ENCODE peak calls at places on chromosomes 2 and 18, in seven cellular contexts. I is foreskin fibroblast, J is HCT116, X is neural crest cell, D is AG09319, E is Peyer's patch, U is brain microvascular endothelial cell. H is an unnamed sample.

GRCh38 chr18:58473071-58473470 is 155.8 kb downstream of the ALPK2 start:
- DNase-seq in I (peak), J (no peak), X (no peak), D (no peak), E (no peak), U (no peak), H (no peak)

GRCh38 chr2:85243101-85244072 is 84.4 kb downstream of the TGOLN2 start:
- DNase-seq in I (no peak), J (no peak), X (peak), D (no peak), E (no peak), U (peak), H (no peak)

GRCh38 chr2:98084151-98084868 is 2.7 kb upstream of the VWA3B start:
- DNase-seq in I (no peak), J (no peak), X (no peak), D (no peak), E (no peak), U (no peak), H (no peak)

GRCh38 chr18:7856099-7856498 is 289.0 kb downstream of the PTPRM start:
- DNase-seq in I (no peak), J (no peak), X (no peak), D (no peak), E (no peak), U (no peak), H (no peak)

GRCh38 chr2:196360650-196361049 is 189.3 kb upstream of the STK17B start:
- DNase-seq in I (no peak), J (no peak), X (no peak), D (no peak), E (no peak), U (no peak), H (no peak)

GRCh38 chr18:22345733-22346132 is 72.0 kb downstream of the CTAGE1 start:
- DNase-seq in I (no peak), J (no peak), X (no peak), D (no peak), E (no peak), U (no peak), H (no peak)

GRCh38 chr2:69192176-69192945 is 179.4 kb downstream of the ANTXR1 start:
- DNase-seq in I (no peak), J (no peak), X (no peak), D (no peak), E (no peak), U (no peak), H (no peak)

GRCh38 chr18:23387265-23387664 is 65.8 kb upstream of the RIOK3 start:
- DNase-seq in I (no peak), J (no peak), X (no peak), D (no peak), E (no peak), U (no peak), H (no peak)

GRCh38 chr2:118991554-118991953 is 49.6 kb downstream of the MARCO start:
- DNase-seq in I (no peak), J (no peak), X (no peak), D (no peak), E (no peak), U (no peak), H (no peak)

GRCh38 chr18:35171315-35171987 is 69.4 kb upstream of the ZNF397 start:
- DNase-seq in I (no peak), J (no peak), X (no peak), D (no peak), E (no peak), U (no peak), H (no peak)

GRCh38 chr2:80075719-80076118 is 228.8 kb downstream of the LRRTM1 start:
- DNase-seq in I (no peak), J (no peak), X (no peak), D (no peak), E (no peak), U (no peak), H (no peak)

GRCh38 chr2:115165529-115166109 is 723.2 kb downstream of the DPP10 start:
- DNase-seq in I (peak), J (no peak), X (peak), D (no peak), E (no peak), U (peak), H (no peak)

GRCh38 chr18:61954347-61954746 is 61.5 kb upstream of the RNF152 start:
- DNase-seq in I (no peak), J (no peak), X (no peak), D (no peak), E (no peak), U (no peak), H (no peak)

GRCh38 chr18:12092398-12093229 is 1.0 kb upstream of the ANKRD62 start:
- DNase-seq in I (no peak), J (peak), X (no peak), D (no peak), E (no peak), U (no peak), H (no peak)

GRCh38 chr2:182416861-182417260 is 10.0 kb downstream of the PDE1A start:
- DNase-seq in I (no peak), J (no peak), X (no peak), D (no peak), E (no peak), U (no peak), H (no peak)

GRCh38 chr2:220588148-220588547 is 960.7 kb downstream of the SLC4A3 start:
- DNase-seq in I (no peak), J (no peak), X (no peak), D (no peak), E (no peak), U (no peak), H (no peak)

GRCh38 chr2:73993799-73994543 is 9.3 kb downstream of the TET3 start:
- DNase-seq in I (no peak), J (no peak), X (no peak), D (no peak), E (no peak), U (no peak), H (no peak)

GRCh38 chr2:73985318-73986084 is 791 bp downstream of the TET3 start:
- DNase-seq in I (peak), J (no peak), X (peak), D (no peak), E (peak), U (no peak), H (peak)

GRCh38 chr18:58691256-58691655 is 20.0 kb downstream of the MALT1 start:
- DNase-seq in I (no peak), J (no peak), X (no peak), D (no peak), E (no peak), U (no peak), H (no peak)

GRCh38 chr2:201344663-201345366 is 12.3 kb downstream of the FLACC1 start:
- DNase-seq in I (no peak), J (no peak), X (no peak), D (no peak), E (no peak), U (no peak), H (no peak)

GRCh38 chr2:62452701-62453449 is 53.1 kb downstream of the TMEM17 start:
- DNase-seq in I (no peak), J (no peak), X (no peak), D (no peak), E (no peak), U (no peak), H (no peak)
- TF ChIP-seq CTCF in I (no peak), J (no peak), X (no peak), D (no peak), E (no peak), U (no peak), H (no peak)

GRCh38 chr2:152718047-152718908 is at the start of gene ARL6IP6:
- DNase-seq in I (peak), J (peak), X (peak), D (peak), E (peak), U (peak), H (peak)
- TF ChIP-seq CTCF in I (no peak), J (no peak), X (no peak), D (no peak), E (no peak), U (no peak), H (no peak)

GRCh38 chr18:69000366-69000765 is 202.5 kb downstream of the CCDC102B start:
- DNase-seq in I (peak), J (no peak), X (no peak), D (no peak), E (no peak), U (peak), H (no peak)

GRCh38 chr18:68997845-68998244 is 200.0 kb downstream of the CCDC102B start:
- DNase-seq in I (no peak), J (no peak), X (no peak), D (no peak), E (no peak), U (no peak), H (no peak)

GRCh38 chr18:69002233-69002632 is 204.4 kb downstream of the CCDC102B start:
- DNase-seq in I (no peak), J (peak), X (no peak), D (no peak), E (no peak), U (no peak), H (no peak)
- TF ChIP-seq CTCF in I (no peak), J (no peak), X (peak), D (peak), E (no peak), U (peak), H (peak)

DNA sequence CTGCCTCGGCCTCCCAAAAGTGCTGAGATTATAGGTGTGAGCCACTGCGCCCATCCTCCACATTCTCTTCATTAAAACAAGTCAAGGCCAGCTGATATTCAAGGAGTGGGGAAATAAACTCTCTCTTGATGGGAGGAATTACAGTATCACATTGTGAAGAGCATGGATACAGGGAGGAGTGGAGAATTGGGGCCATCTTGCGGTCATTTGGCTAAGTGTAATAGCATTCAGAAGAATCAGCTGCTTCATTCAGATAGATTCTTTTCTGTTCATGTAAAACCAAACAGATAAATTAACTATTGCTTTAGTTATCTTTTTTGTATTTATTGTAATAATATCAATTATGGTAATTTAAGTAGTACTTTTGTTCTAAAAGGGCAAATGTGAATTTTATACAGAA is 156.3 kb downstream of the UBR3 start:
- DNase-seq in I (no peak), J (no peak), X (no peak), D (no peak), E (no peak), U (no peak), H (no peak)
- TF ChIP-seq CTCF in I (no peak), J (no peak), X (peak), D (peak), E (no peak), U (peak), H (no peak)

DNA sequence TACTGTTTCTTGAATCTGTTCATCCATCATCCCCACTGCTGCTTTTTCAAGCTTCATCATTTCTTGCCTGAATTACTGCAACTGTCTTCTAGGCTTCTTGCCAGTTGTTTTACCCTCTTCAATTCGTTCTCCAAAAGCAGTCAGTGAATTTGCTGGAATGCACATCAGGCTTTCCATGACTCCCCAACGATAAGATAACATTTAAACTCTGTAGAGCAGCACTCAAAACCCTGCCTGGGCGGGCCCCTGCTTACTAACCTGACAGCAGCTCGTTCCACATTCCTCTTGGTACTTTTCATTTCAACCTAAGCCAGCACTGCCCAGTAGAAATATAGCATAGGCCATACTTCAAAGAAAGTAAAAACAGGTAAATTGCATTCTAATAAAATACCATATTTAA is 342.9 kb downstream of the SUCLG1 start:
- DNase-seq in I (no peak), J (no peak), X (no peak), D (no peak), E (no peak), U (no peak), H (no peak)
- TF ChIP-seq CTCF in I (no peak), J (no peak), X (no peak), D (no peak), E (no peak), U (no peak), H (no peak)

GRCh38 chr2:96117701-96118588 is 1.6 kb upstream of the ADRA2B start:
- DNase-seq in I (no peak), J (no peak), X (no peak), D (no peak), E (no peak), U (no peak), H (peak)

GRCh38 chr2:96119981-96120720 is 3.8 kb upstream of the ADRA2B start:
- DNase-seq in I (no peak), J (no peak), X (no peak), D (no peak), E (no peak), U (no peak), H (no peak)

GRCh38 chr2:96118698-96119388 is 2.5 kb upstream of the ADRA2B start:
- DNase-seq in I (no peak), J (no peak), X (no peak), D (no peak), E (no peak), U (no peak), H (peak)

GRCh38 chr2:96120991-96121390 is 4.6 kb upstream of the ADRA2B start:
- DNase-seq in I (no peak), J (no peak), X (no peak), D (no peak), E (no peak), U (no peak), H (no peak)

GRCh38 chr2:96119389-96119751 is 3.0 kb upstream of the ADRA2B start:
- DNase-seq in I (no peak), J (no peak), X (no peak), D (no peak), E (no peak), U (no peak), H (peak)
- TF ChIP-seq CTCF in I (no peak), J (no peak), X (no peak), D (no peak), E (no peak), U (no peak), H (no peak)

GRCh38 chr18:9739516-9739915 is 31.4 kb downstream of the RAB31 start:
- DNase-seq in I (no peak), J (no peak), X (no peak), D (no peak), E (no peak), U (no peak), H (no peak)
- TF ChIP-seq CTCF in I (no peak), J (no peak), X (no peak), D (no peak), E (no peak), U (peak), H (no peak)

H was measured in CD14-positive monocyte.